ENCODE peak calls at places on chromosomes 5 and 9, in five cellular contexts. K, Y, C, M and O are unnamed samples.

GRCh38 chr5:79562351-79563246 is 48.7 kb upstream of the HOMER1 start:
- DNase-seq in Y (no peak), C (no peak), K (no peak), M (no peak), O (no peak)

GRCh38 chr5:90944116-90944515 is 385.5 kb downstream of the ADGRV1 start:
- DNase-seq in M (no peak), C (no peak), Y (no peak), K (no peak), O (no peak)

GRCh38 chr5:140205216-140205615 is 30.2 kb downstream of the CYSTM1 start:
- DNase-seq in Y (no peak), C (no peak), K (no peak), M (no peak), O (no peak)

GRCh38 chr5:59810041-59810440 is 83.5 kb downstream of the PDE4D start:
- DNase-seq in Y (peak; percentile 65), C (peak; percentile 69), K (peak; percentile 42), M (no peak), O (peak; percentile 54)

GRCh38 chr5:155539958-155540595 is 526.5 kb downstream of the KIF4B start:
- DNase-seq in K (no peak), Y (no peak), C (peak; percentile 82), M (no peak), O (no peak)

GRCh38 chr5:56662891-56663290 is 152.5 kb upstream of the MAP3K1 start:
- DNase-seq in C (no peak), K (no peak), Y (no peak), M (no peak), O (no peak)

GRCh38 chr9:137315581-137316011 is 13.5 kb upstream of the NRARP start:
- DNase-seq in M (no peak), C (no peak), K (no peak), Y (no peak), O (no peak)

GRCh38 chr9:13082796-13083195 is 196.7 kb downstream of the MPDZ start:
- DNase-seq in M (no peak), C (no peak), K (no peak), Y (no peak), O (no peak)

GRCh38 chr9:16071400-16071799 is 518.6 kb downstream of the CCDC171 start:
- DNase-seq in M (no peak), C (no peak), K (no peak), Y (no peak), O (no peak)

GRCh38 chr5:32542216-32543059 is 42.9 kb upstream of the SUB1 start:
- DNase-seq in K (peak; percentile 20), C (no peak), M (peak; percentile 39), Y (peak; percentile 33), O (no peak)

GRCh38 chr5:176319827-176320554 is 41.6 kb downstream of the KIAA1191 start:
- DNase-seq in K (no peak), Y (no peak), M (no peak), C (no peak), O (no peak)

GRCh38 chr9:108994695-108995094 is 18.6 kb downstream of the CTNNAL1 start:
- DNase-seq in K (no peak), M (no peak), Y (no peak), C (no peak), O (peak; percentile 50)

GRCh38 chr5:16493261-16493660 is 27.7 kb upstream of the ZNF622 start:
- DNase-seq in C (no peak), K (no peak), M (no peak), Y (no peak), O (no peak)

GRCh38 chr5:29077451-29077850 is 2039.1 kb upstream of the CDH9 start:
- DNase-seq in K (no peak), C (no peak), Y (no peak), M (no peak), O (no peak)